ENCODE peak calls at places on chromosomes 2 and 18, in nine cellular contexts. K, P, A, J, C, M, S, Y and D are unnamed samples.

GRCh38 chr2:239224249-239224605 is 176.6 kb downstream of the HDAC4 start:
- DNase-seq in Y (no peak), C (no peak), P (no peak), K (no peak), M (no peak), J (no peak), A (no peak), S (no peak), D (peak)

GRCh38 chr2:151381266-151381665 is 23.9 kb downstream of the TNFAIP6 start:
- DNase-seq in K (no peak), Y (no peak), M (no peak), S (no peak), P (no peak), J (no peak), A (no peak), C (no peak), D (no peak)

GRCh38 chr2:111185496-111186022 is 64.8 kb downstream of the BCL2L11 start:
- DNase-seq in K (no peak), P (peak), J (no peak), A (peak), M (no peak), S (peak), C (no peak), Y (no peak), D (no peak)

GRCh38 chr2:7030810-7031209 is 113.6 kb downstream of the RNF144A start:
- DNase-seq in A (no peak), S (no peak), K (no peak), J (no peak), M (no peak), Y (no peak), C (peak), P (no peak), D (no peak)

GRCh38 chr2:119929537-119929936 is 83.3 kb upstream of the EPB41L5 start:
- DNase-seq in C (no peak), K (no peak), S (no peak), M (no peak), A (no peak), P (no peak), Y (no peak), J (no peak), D (no peak)

GRCh38 chr18:51522338-51522737 is 324.9 kb upstream of the MEX3C start:
- DNase-seq in Y (no peak), S (no peak), A (no peak), J (no peak), C (no peak), M (no peak), K (peak), P (no peak), D (no peak)

GRCh38 chr2:196962325-196962724 is 35.8 kb upstream of the PGAP1 start:
- DNase-seq in P (no peak), Y (no peak), A (no peak), K (no peak), S (no peak), J (no peak), C (no peak), M (no peak), D (no peak)

GRCh38 chr2:178233428-178233827 is 39.1 kb downstream of the OSBPL6 start:
- DNase-seq in S (no peak), Y (no peak), M (no peak), P (no peak), J (no peak), C (no peak), K (no peak), A (no peak), D (no peak)

GRCh38 chr2:109355192-109355843 is 226.3 kb downstream of the SH3RF3 start:
- DNase-seq in C (no peak), S (no peak), M (no peak), K (no peak), A (no peak), J (no peak), Y (no peak), P (peak), D (peak)

GRCh38 chr2:127158614-127159290 is 51.8 kb upstream of the BIN1 start:
- DNase-seq in J (peak), S (no peak), A (no peak), P (peak), Y (no peak), M (no peak), C (peak), K (no peak), D (no peak)

GRCh38 chr18:58863539-58864145 is 1.0 kb upstream of the ZNF532 start:
- DNase-seq in P (peak), J (peak), C (peak), Y (peak), K (no peak), M (no peak), A (no peak), S (peak), D (no peak)

GRCh38 chr18:10130626-10131025 is 216.8 kb downstream of the VAPA start:
- DNase-seq in M (no peak), Y (no peak), K (no peak), P (no peak), J (no peak), A (no peak), C (no peak), S (no peak), D (no peak)

GRCh38 chr18:54392621-54393023 is 34.9 kb downstream of the C18orf54 start:
- DNase-seq in A (peak), P (no peak), K (no peak), M (no peak), S (no peak), J (no peak), Y (peak), C (no peak), D (no peak)

GRCh38 chr2:216283038-216283900 is 89.0 kb downstream of the MARCHF4 start:
- DNase-seq in A (peak), S (no peak), K (no peak), Y (no peak), P (no peak), J (no peak), M (no peak), C (no peak), D (no peak)

GRCh38 chr2:138974651-138975050 is 194.5 kb upstream of the NXPH2 start:
- DNase-seq in C (no peak), J (no peak), P (no peak), K (no peak), M (no peak), Y (no peak), S (no peak), A (no peak), D (no peak)

GRCh38 chr2:107808986-107809385 is 17.7 kb upstream of the RGPD4 start:
- DNase-seq in S (no peak), P (no peak), A (no peak), J (no peak), C (no peak), Y (no peak), K (no peak), M (no peak), D (no peak)

GRCh38 chr2:163441603-163442002 is 294.2 kb downstream of the FIGN start:
- DNase-seq in J (no peak), M (no peak), A (no peak), Y (no peak), C (no peak), P (no peak), K (no peak), S (no peak), D (no peak)

GRCh38 chr2:98253461-98254073 is 92.7 kb upstream of the CNGA3 start:
- DNase-seq in M (no peak), Y (no peak), K (no peak), C (no peak), J (no peak), P (no peak), S (no peak), A (no peak), D (no peak)

GRCh38 chr2:17538844-17539554 is 1.5 kb upstream of the VSNL1 start:
- DNase-seq in C (peak), K (no peak), S (peak), A (peak), M (peak), Y (peak), P (peak), J (no peak), D (peak)

GRCh38 chr2:196233033-196233807 is 61.8 kb upstream of the STK17B start:
- DNase-seq in C (peak), S (peak), K (no peak), A (no peak), P (peak), M (no peak), J (no peak), Y (peak), D (no peak)

GRCh38 chr2:161416294-161416632 is at the start of gene TBR1:
- DNase-seq in M (no peak), Y (no peak), K (no peak), J (no peak), C (no peak), A (no peak), P (no peak), S (no peak), D (no peak)

GRCh38 chr2:85862426-85862825 is 26.4 kb downstream of the ST3GAL5 start:
- DNase-seq in P (no peak), K (no peak), J (no peak), Y (no peak), C (no peak), M (no peak), S (no peak), A (no peak), D (no peak)

GRCh38 chr2:28394331-28394877 is 1.7 kb downstream of the FOSL2 start:
- DNase-seq in Y (peak), M (peak), A (no peak), P (peak), C (peak), J (peak), K (no peak), S (peak), D (no peak)

GRCh38 chr2:45119855-45120254 is 110.6 kb upstream of the SIX2 start:
- DNase-seq in M (no peak), S (no peak), A (no peak), Y (no peak), C (no peak), J (no peak), K (peak), P (no peak), D (no peak)

GRCh38 chr2:222688912-222689311 is 17.5 kb downstream of the MOGAT1 start:
- DNase-seq in A (no peak), Y (no peak), S (no peak), P (no peak), M (no peak), J (no peak), K (no peak), C (no peak), D (no peak)

GRCh38 chr2:18752022-18752493 is 162.7 kb upstream of the NT5C1B start:
- DNase-seq in J (no peak), Y (no peak), A (no peak), C (no peak), P (no peak), S (no peak), M (no peak), K (no peak), D (no peak)

GRCh38 chr2:40093036-40093673 is 314.1 kb upstream of the THUMPD2 start:
- DNase-seq in A (no peak), J (no peak), S (no peak), K (no peak), C (no peak), M (no peak), P (no peak), Y (peak), D (no peak)

GRCh38 chr2:135870571-135870970 is 5.7 kb downstream of the MCM6 start:
- DNase-seq in A (no peak), S (no peak), Y (no peak), J (no peak), K (no peak), C (no peak), P (no peak), M (no peak), D (no peak)

GRCh38 chr2:160752475-160753330 is 259.1 kb upstream of the RBMS1 start:
- DNase-seq in C (no peak), A (no peak), M (no peak), S (no peak), Y (peak), J (no peak), K (no peak), P (no peak), D (no peak)

GRCh38 chr18:25832008-25832604 is 258.3 kb downstream of the SS18 start:
- DNase-seq in A (peak), C (no peak), Y (peak), S (no peak), K (no peak), P (peak), J (no peak), M (no peak), D (no peak)

GRCh38 chr2:71348302-71348701 is 16.7 kb downstream of the ZNF638 start:
- DNase-seq in Y (peak), S (no peak), K (no peak), A (peak), P (no peak), C (no peak), J (no peak), M (no peak), D (no peak)

GRCh38 chr2:117257369-117257768 is 557.1 kb upstream of the DDX18 start:
- DNase-seq in K (no peak), M (no peak), C (no peak), Y (no peak), A (no peak), S (no peak), P (no peak), J (no peak), D (no peak)

GRCh38 chr2:42942990-42943493 is 150.7 kb upstream of the HAAO start:
- DNase-seq in Y (no peak), C (no peak), S (no peak), A (no peak), P (no peak), M (no peak), J (no peak), K (no peak), D (no peak)

GRCh38 chr2:3101016-3101703 is 276.5 kb downstream of the EIPR1 start:
- DNase-seq in Y (no peak), J (peak), M (no peak), A (no peak), S (no peak), P (no peak), C (no peak), K (peak), D (peak)

GRCh38 chr2:193250389-193250788 is 1055.7 kb upstream of the TMEFF2 start:
- DNase-seq in P (no peak), J (no peak), Y (no peak), M (no peak), A (no peak), K (no peak), C (no peak), S (peak), D (no peak)

DNA sequence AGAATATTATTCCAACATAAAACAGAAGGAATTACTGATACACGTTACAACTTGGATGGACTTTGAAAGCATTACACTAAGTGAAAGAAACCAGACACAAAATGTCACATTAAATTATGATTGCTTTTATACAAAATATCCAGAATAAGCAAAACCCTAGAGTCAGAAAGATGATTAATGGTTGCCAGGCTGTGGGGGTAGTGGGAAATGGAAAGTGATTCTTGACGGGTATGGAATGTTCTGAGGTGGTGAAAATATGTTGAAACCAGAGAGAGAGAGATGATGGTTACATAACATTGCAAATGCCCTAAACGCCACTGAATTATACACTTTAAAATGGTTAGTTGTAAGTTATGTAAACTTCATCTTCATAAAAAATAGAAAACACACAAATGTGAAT is 1057.2 kb upstream of the TMEFF2 start:
- DNase-seq in J (no peak), K (no peak), M (no peak), Y (no peak), A (no peak), P (no peak), C (no peak), S (no peak), D (no peak)
- TF ChIP-seq POLR2A in J (no peak), K (no peak), M (no peak), Y (no peak), A (no peak), P (no peak), C (no peak), S (no peak), D (no peak)

GRCh38 chr2:172823451-172823850 is 87.8 kb downstream of the RAPGEF4 start:
- DNase-seq in M (no peak), K (no peak), J (no peak), Y (peak), C (no peak), A (no peak), S (no peak), P (no peak), D (no peak)
- H3K4me3 ChIP-seq in M (peak), K (peak), J (no peak), Y (no peak), C (no peak), A (no peak), S (no peak), P (no peak), D (no peak)

GRCh38 chr2:187529977-187530721 is 24.1 kb downstream of the TFPI start:
- DNase-seq in M (no peak), A (no peak), P (no peak), S (no peak), Y (peak), C (no peak), K (no peak), J (no peak), D (no peak)
- TF ChIP-seq POLR2AphosphoS5 in M (no peak), A (no peak), P (no peak), S (no peak), Y (no peak), C (no peak), K (no peak), J (no peak), D (no peak)

GRCh38 chr2:74119912-74120825 is 27.5 kb downstream of the BOLA3 start:
- DNase-seq in M (peak), S (peak), A (peak), Y (peak), C (peak), P (peak), J (peak), K (peak), D (peak)
- TF ChIP-seq POLR2A in M (no peak), S (no peak), A (peak), Y (no peak), C (no peak), P (no peak), J (no peak), K (no peak), D (no peak)

GRCh38 chr2:237673130-237673921 is 45.9 kb downstream of the LRRFIP1 start:
- DNase-seq in M (no peak), C (peak), Y (peak), S (peak), P (peak), A (peak), J (peak), K (no peak), D (peak)
- H3K4me3 ChIP-seq in M (peak), C (no peak), Y (peak), S (peak), P (peak), A (no peak), J (peak), K (peak), D (peak)

GRCh38 chr2:10335046-10335840 is 32.5 kb downstream of the HPCAL1 start:
- DNase-seq in J (no peak), K (no peak), Y (no peak), A (no peak), C (no peak), S (no peak), P (no peak), M (no peak), D (no peak)
- TF ChIP-seq POLR2AphosphoS5 in J (no peak), K (no peak), Y (no peak), A (no peak), C (no peak), S (no peak), P (no peak), M (no peak), D (no peak)

DNA sequence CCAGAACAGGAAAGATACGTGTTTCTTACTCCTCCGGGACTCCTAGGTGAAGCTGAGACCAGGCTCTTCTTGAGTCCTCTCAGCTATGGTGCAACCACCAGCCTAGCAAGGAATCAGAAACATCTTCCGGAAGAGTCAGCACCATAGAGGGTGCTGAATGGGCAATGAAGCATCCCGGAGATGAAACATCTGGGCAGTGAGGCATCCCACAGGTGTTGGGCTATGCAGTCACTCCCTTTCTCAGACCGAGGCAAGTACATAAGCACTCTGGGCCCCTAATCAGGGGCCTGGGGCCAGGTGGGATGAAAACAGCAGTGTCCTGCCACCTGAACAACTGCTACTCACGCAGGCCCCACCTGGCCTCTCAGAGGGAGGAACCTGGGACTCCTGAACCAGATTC is 1.4 kb upstream of the CAPN10 start:
- DNase-seq in K (no peak), C (peak), Y (no peak), P (no peak), J (peak), A (no peak), S (no peak), M (no peak), D (no peak)
- TF ChIP-seq POLR2A in K (no peak), C (no peak), Y (no peak), P (no peak), J (no peak), A (no peak), S (no peak), M (no peak), D (no peak)

GRCh38 chr2:219221956-219222518 is 3.3 kb upstream of the ABCB6 start:
- DNase-seq in S (no peak), J (peak), K (no peak), M (no peak), A (no peak), P (no peak), C (no peak), Y (no peak), D (no peak)
- H3K4me3 ChIP-seq in S (no peak), J (no peak), K (no peak), M (no peak), A (no peak), P (no peak), C (no peak), Y (no peak), D (no peak)

DNA sequence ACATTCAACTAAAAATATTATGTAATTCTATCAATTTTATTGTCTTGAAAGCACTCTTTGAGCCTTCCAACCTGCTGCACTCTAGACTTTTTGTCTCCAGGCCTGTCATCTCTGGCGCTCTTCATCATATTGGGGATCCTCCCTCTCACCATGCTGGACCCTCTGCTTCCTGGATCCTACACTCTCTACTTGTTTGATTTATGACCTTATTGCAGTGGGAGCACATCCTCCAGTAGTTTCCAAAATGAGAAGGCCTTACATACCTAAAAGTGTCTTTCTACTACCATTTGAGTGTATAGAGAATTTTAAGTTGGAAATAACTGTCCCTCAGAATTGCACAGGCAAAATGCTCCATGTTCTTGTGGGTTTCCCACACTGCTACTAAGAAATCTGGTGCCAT is 25.2 kb downstream of the PNO1 start:
- DNase-seq in J (no peak), A (no peak), C (no peak), S (no peak), P (no peak), Y (no peak), K (no peak), M (no peak), D (no peak)
- TF ChIP-seq POLR2AphosphoS5 in J (peak), A (peak), C (no peak), S (no peak), P (no peak), Y (no peak), K (no peak), M (no peak), D (no peak)

GRCh38 chr2:128260239-128261138 is 58.2 kb downstream of the HS6ST1 start:
- DNase-seq in A (peak), C (no peak), Y (peak), P (peak), M (no peak), J (no peak), S (peak), K (no peak), D (peak)
- TF ChIP-seq POLR2A in A (no peak), C (no peak), Y (no peak), P (no peak), M (no peak), J (no peak), S (no peak), K (no peak), D (no peak)